ENCODE peak calls at places on chromosomes 3 and 15, in four cellular contexts. T is NCI-H1417 treated with DMSO at 0.1 percent for 48 hours, L is T-cell, W is PC-3. S is an unnamed sample.

GRCh38 chr3:18761530-18761929 is 336.4 kb upstream of the SATB1 start:
- DNase-seq in T (no peak), L (no peak), W (no peak), S (no peak)

GRCh38 chr3:147412917-147413711 is 3.9 kb downstream of the ZIC1 start:
- DNase-seq in T (no peak), L (no peak), W (no peak), S (peak; percentile 59)

GRCh38 chr15:98000249-98001203 is 40.0 kb downstream of the ARRDC4 start:
- DNase-seq in T (no peak), L (no peak), W (peak; percentile 86), S (no peak)

GRCh38 chr3:162175904-162176303 is 679.3 kb downstream of the OTOL1 start:
- DNase-seq in T (no peak), L (no peak), W (no peak), S (no peak)

GRCh38 chr3:24595801-24596200 is 101.2 kb upstream of the THRB start:
- DNase-seq in T (no peak), L (no peak), W (peak; percentile 88), S (no peak)

GRCh38 chr3:144770291-144770690 is 798.7 kb downstream of the DIPK2A start:
- DNase-seq in T (no peak), L (no peak), W (no peak), S (no peak)

GRCh38 chr15:94029495-94029894 is 201.9 kb upstream of the MCTP2 start:
- DNase-seq in T (no peak), L (no peak), W (peak; percentile 40), S (no peak)

GRCh38 chr3:100041328-100041749 is 73.0 kb downstream of the FILIP1L start:
- DNase-seq in T (no peak), L (no peak), W (peak; percentile 95), S (no peak)

GRCh38 chr15:71889385-71889784 is 79.0 kb downstream of the NR2E3 start:
- DNase-seq in T (no peak), L (no peak), W (no peak), S (no peak)

GRCh38 chr15:71914092-71914491 is 103.7 kb downstream of the NR2E3 start:
- DNase-seq in T (no peak), L (no peak), W (no peak), S (no peak)

GRCh38 chr3:139421034-139421433 is 31.6 kb upstream of the COPB2 start:
- DNase-seq in T (no peak), L (no peak), W (no peak), S (no peak)

S was measured in neural progenitor cell.